ENCODE peak calls at places on chromosomes 7 and 10, in five cellular contexts. One of them, this sample, is unnamed.

GRCh38 chr7:40697653-40698052 is 562.8 kb downstream of the SUGCT start:
- DNase-seq in endodermal cell: no peak
- DNase-seq in upper lobe of left lung: no peak
- DNase-seq in glutamatergic neuron: no peak
- DNase-seq in GM12865: no peak
- DNase-seq in this sample: no peak

GRCh38 chr7:1647961-1648631 is 22.0 kb upstream of the ELFN1 start:
- DNase-seq in endodermal cell: peak; percentile 72
- DNase-seq in upper lobe of left lung: peak; percentile 82
- DNase-seq in glutamatergic neuron: peak; percentile 70
- DNase-seq in GM12865: no peak
- DNase-seq in this sample: no peak

GRCh38 chr10:31146496-31147219 is 115.0 kb upstream of the ZNF438 start:
- DNase-seq in endodermal cell: no peak
- DNase-seq in upper lobe of left lung: peak; percentile 70
- DNase-seq in glutamatergic neuron: no peak
- DNase-seq in GM12865: no peak
- DNase-seq in this sample: peak; percentile 84

GRCh38 chr10:15370212-15370740 is 813 bp downstream of the FAM171A1 start:
- DNase-seq in endodermal cell: peak; percentile 71
- DNase-seq in upper lobe of left lung: peak; percentile 87
- DNase-seq in glutamatergic neuron: peak; percentile 49
- DNase-seq in GM12865: peak; percentile 20
- DNase-seq in this sample: peak; percentile 32

GRCh38 chr10:117933036-117933435 is 113.7 kb downstream of the RAB11FIP2 start:
- DNase-seq in endodermal cell: no peak
- DNase-seq in upper lobe of left lung: no peak
- DNase-seq in glutamatergic neuron: no peak
- DNase-seq in GM12865: no peak
- DNase-seq in this sample: peak; percentile 80

GRCh38 chr10:22625511-22626288 is 88.7 kb downstream of the PIP4K2A start:
- DNase-seq in endodermal cell: no peak
- DNase-seq in upper lobe of left lung: no peak
- DNase-seq in glutamatergic neuron: no peak
- DNase-seq in GM12865: no peak
- DNase-seq in this sample: no peak

GRCh38 chr10:80414126-80414898 is 6.0 kb downstream of the PRXL2A start:
- DNase-seq in endodermal cell: no peak
- DNase-seq in upper lobe of left lung: no peak
- DNase-seq in glutamatergic neuron: no peak
- DNase-seq in GM12865: no peak
- DNase-seq in this sample: peak; percentile 89

GRCh38 chr7:17617380-17617779 is 318.9 kb downstream of the AHR start:
- DNase-seq in endodermal cell: no peak
- DNase-seq in upper lobe of left lung: no peak
- DNase-seq in glutamatergic neuron: no peak
- DNase-seq in GM12865: no peak
- DNase-seq in this sample: no peak

GRCh38 chr7:116501425-116502167 is 2.1 kb downstream of the CAV2 start:
- DNase-seq in endodermal cell: no peak
- DNase-seq in upper lobe of left lung: no peak
- DNase-seq in glutamatergic neuron: no peak
- DNase-seq in GM12865: no peak
- DNase-seq in this sample: peak; percentile 63

GRCh38 chr7:30703756-30704155 is 21.5 kb upstream of the CRHR2 start:
- DNase-seq in endodermal cell: no peak
- DNase-seq in upper lobe of left lung: no peak
- DNase-seq in glutamatergic neuron: no peak
- DNase-seq in GM12865: no peak
- DNase-seq in this sample: no peak

GRCh38 chr7:143002106-143002505 is 24.8 kb downstream of the OR9A2 start:
- DNase-seq in endodermal cell: no peak
- DNase-seq in upper lobe of left lung: no peak
- DNase-seq in glutamatergic neuron: no peak
- DNase-seq in GM12865: peak; percentile 20
- DNase-seq in this sample: peak; percentile 14

GRCh38 chr10:45135836-45136235 is 135.1 kb downstream of the ZNF22 start:
- DNase-seq in endodermal cell: no peak
- DNase-seq in upper lobe of left lung: no peak
- DNase-seq in glutamatergic neuron: no peak
- DNase-seq in GM12865: no peak
- DNase-seq in this sample: no peak

GRCh38 chr7:28400838-28401360 is 11.4 kb upstream of the CREB5 start:
- DNase-seq in endodermal cell: no peak
- DNase-seq in upper lobe of left lung: no peak
- DNase-seq in glutamatergic neuron: no peak
- DNase-seq in GM12865: no peak
- DNase-seq in this sample: no peak

GRCh38 chr10:102196893-102197292 is 29.2 kb upstream of the ELOVL3 start:
- DNase-seq in endodermal cell: no peak
- DNase-seq in upper lobe of left lung: no peak
- DNase-seq in glutamatergic neuron: no peak
- DNase-seq in GM12865: peak; percentile 34
- DNase-seq in this sample: no peak

GRCh38 chr7:24737281-24737680 is 20.0 kb downstream of the GSDME start:
- DNase-seq in endodermal cell: no peak
- DNase-seq in upper lobe of left lung: no peak
- DNase-seq in glutamatergic neuron: no peak
- DNase-seq in GM12865: no peak
- DNase-seq in this sample: no peak

GRCh38 chr7:142603870-142604448 is 145.3 kb upstream of the PRSS1 start:
- DNase-seq in endodermal cell: peak; percentile 76
- DNase-seq in upper lobe of left lung: no peak
- DNase-seq in glutamatergic neuron: peak; percentile 51
- DNase-seq in GM12865: peak; percentile 61
- DNase-seq in this sample: peak; percentile 73

GRCh38 chr10:50503661-50504320 is 120.0 kb downstream of the SGMS1 start:
- DNase-seq in endodermal cell: no peak
- DNase-seq in upper lobe of left lung: no peak
- DNase-seq in glutamatergic neuron: no peak
- DNase-seq in GM12865: no peak
- DNase-seq in this sample: no peak

GRCh38 chr7:156055206-156055822 is 243.1 kb upstream of the SHH start:
- DNase-seq in endodermal cell: no peak
- DNase-seq in upper lobe of left lung: no peak
- DNase-seq in glutamatergic neuron: no peak
- DNase-seq in GM12865: no peak
- DNase-seq in this sample: no peak

GRCh38 chr10:11210211-11210922 is 192.7 kb downstream of the CELF2 start:
- DNase-seq in endodermal cell: peak; percentile 21
- DNase-seq in upper lobe of left lung: no peak
- DNase-seq in glutamatergic neuron: no peak
- DNase-seq in GM12865: peak; percentile 59
- DNase-seq in this sample: no peak

GRCh38 chr7:101179117-101179779 is 845 bp downstream of the NAT16 start:
- DNase-seq in endodermal cell: peak; percentile 71
- DNase-seq in upper lobe of left lung: no peak
- DNase-seq in glutamatergic neuron: peak; percentile 50
- DNase-seq in GM12865: no peak
- DNase-seq in this sample: no peak

GRCh38 chr10:70549962-70550845 is 52.3 kb downstream of the PRF1 start:
- DNase-seq in endodermal cell: peak; percentile 93
- DNase-seq in upper lobe of left lung: no peak
- DNase-seq in glutamatergic neuron: peak; percentile 76
- DNase-seq in GM12865: peak; percentile 79
- DNase-seq in this sample: peak; percentile 64
- TF ChIP-seq CTCF in endodermal cell: peak; percentile 92
- TF ChIP-seq CTCF in upper lobe of left lung: peak; percentile 94
- TF ChIP-seq CTCF in glutamatergic neuron: peak; percentile 94
- TF ChIP-seq CTCF in GM12865: peak; percentile 91
- TF ChIP-seq CTCF in this sample: peak; percentile 88

GRCh38 chr10:90968448-90969086 is 47.7 kb upstream of the ANKRD1 start:
- DNase-seq in endodermal cell: no peak
- DNase-seq in upper lobe of left lung: no peak
- DNase-seq in glutamatergic neuron: no peak
- DNase-seq in GM12865: no peak
- DNase-seq in this sample: peak; percentile 79
- TF ChIP-seq CTCF in endodermal cell: no peak
- TF ChIP-seq CTCF in upper lobe of left lung: no peak
- TF ChIP-seq CTCF in glutamatergic neuron: no peak
- TF ChIP-seq CTCF in GM12865: no peak
- TF ChIP-seq CTCF in this sample: no peak

GRCh38 chr7:84232653-84233052 is 38.1 kb upstream of the SEMA3A start:
- DNase-seq in endodermal cell: no peak
- DNase-seq in upper lobe of left lung: no peak
- DNase-seq in glutamatergic neuron: no peak
- DNase-seq in GM12865: no peak
- DNase-seq in this sample: peak; percentile 78
- TF ChIP-seq CTCF in endodermal cell: peak; percentile 64
- TF ChIP-seq CTCF in upper lobe of left lung: no peak
- TF ChIP-seq CTCF in glutamatergic neuron: no peak
- TF ChIP-seq CTCF in GM12865: no peak
- TF ChIP-seq CTCF in this sample: peak; percentile 32

GRCh38 chr10:122490786-122491680 is 29.7 kb downstream of the HTRA1 start:
- DNase-seq in endodermal cell: no peak
- DNase-seq in upper lobe of left lung: peak; percentile 71
- DNase-seq in glutamatergic neuron: no peak
- DNase-seq in GM12865: peak; percentile 37
- DNase-seq in this sample: no peak
- TF ChIP-seq CTCF in endodermal cell: no peak
- TF ChIP-seq CTCF in upper lobe of left lung: no peak
- TF ChIP-seq CTCF in glutamatergic neuron: no peak
- TF ChIP-seq CTCF in GM12865: no peak
- TF ChIP-seq CTCF in this sample: no peak

GRCh38 chr10:47288236-47288635 is 11.8 kb upstream of the GDF10 start:
- DNase-seq in endodermal cell: peak; percentile 19
- DNase-seq in upper lobe of left lung: no peak
- DNase-seq in glutamatergic neuron: no peak
- DNase-seq in GM12865: no peak
- DNase-seq in this sample: no peak

GRCh38 chr10:47289921-47290320 is 10.1 kb upstream of the GDF10 start:
- DNase-seq in endodermal cell: no peak
- DNase-seq in upper lobe of left lung: no peak
- DNase-seq in glutamatergic neuron: no peak
- DNase-seq in GM12865: no peak
- DNase-seq in this sample: no peak

GRCh38 chr10:47287805-47288204 is 12.2 kb upstream of the GDF10 start:
- DNase-seq in endodermal cell: no peak
- DNase-seq in upper lobe of left lung: no peak
- DNase-seq in glutamatergic neuron: no peak
- DNase-seq in GM12865: no peak
- DNase-seq in this sample: no peak

GRCh38 chr10:47290338-47290737 is 9.7 kb upstream of the GDF10 start:
- DNase-seq in endodermal cell: no peak
- DNase-seq in upper lobe of left lung: no peak
- DNase-seq in glutamatergic neuron: no peak
- DNase-seq in GM12865: no peak
- DNase-seq in this sample: no peak

DNA sequence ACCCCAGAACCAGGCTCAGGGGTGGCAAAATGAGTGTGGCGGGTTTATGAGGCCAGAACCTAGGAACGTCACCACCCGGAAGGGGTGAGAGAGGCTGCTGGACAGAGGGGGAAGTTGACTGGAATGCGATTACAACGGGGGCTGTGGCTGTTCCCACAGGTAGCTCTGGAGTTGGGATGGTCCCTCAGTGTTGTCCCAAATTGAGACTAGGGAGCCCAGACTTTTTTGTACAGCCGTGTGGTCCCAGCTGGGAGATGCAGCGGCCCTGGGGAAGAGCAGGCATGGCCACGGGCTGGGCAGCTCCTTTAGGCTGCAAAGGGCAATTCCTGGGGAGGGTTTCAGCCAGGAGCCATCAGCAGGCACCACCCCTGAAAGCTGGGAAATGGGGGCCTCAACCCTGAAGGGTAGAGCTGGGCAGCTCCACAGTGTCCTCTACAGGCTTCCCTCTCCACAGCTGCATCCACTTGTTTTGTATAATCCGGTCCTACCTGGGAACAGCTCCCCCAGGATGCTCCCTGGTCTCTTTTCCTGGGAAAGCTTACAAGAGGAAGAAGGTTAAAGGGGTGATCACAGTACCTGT is 11.0 kb upstream of the GDF10 start:
- DNase-seq in endodermal cell: no peak
- DNase-seq in upper lobe of left lung: no peak
- DNase-seq in glutamatergic neuron: no peak
- DNase-seq in GM12865: no peak
- DNase-seq in this sample: no peak
- TF ChIP-seq CTCF in endodermal cell: peak; percentile 34
- TF ChIP-seq CTCF in upper lobe of left lung: no peak
- TF ChIP-seq CTCF in glutamatergic neuron: no peak
- TF ChIP-seq CTCF in GM12865: no peak
- TF ChIP-seq CTCF in this sample: no peak

DNA sequence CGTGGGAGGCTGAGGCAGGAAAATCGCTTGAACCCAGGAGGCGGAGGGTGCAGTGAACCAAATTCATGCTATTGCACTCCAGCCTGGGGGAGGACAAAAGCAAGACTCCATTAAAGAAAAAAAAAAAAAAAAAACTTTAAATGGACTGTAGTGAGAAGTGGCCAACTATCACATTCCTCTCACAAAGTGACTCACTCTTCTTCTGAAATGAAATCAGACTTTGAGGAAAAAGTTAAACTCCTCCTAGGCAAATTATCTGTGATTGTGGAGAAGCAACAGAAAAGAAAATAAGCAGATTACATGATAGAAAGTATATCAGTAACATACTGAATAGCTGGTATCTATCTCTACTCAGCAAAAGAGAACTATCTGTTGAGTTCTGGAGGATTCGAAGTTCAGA is 234.3 kb upstream of the PHF14 start:
- DNase-seq in endodermal cell: no peak
- DNase-seq in upper lobe of left lung: no peak
- DNase-seq in glutamatergic neuron: no peak
- DNase-seq in GM12865: no peak
- DNase-seq in this sample: no peak
- TF ChIP-seq CTCF in endodermal cell: no peak
- TF ChIP-seq CTCF in upper lobe of left lung: no peak
- TF ChIP-seq CTCF in glutamatergic neuron: no peak
- TF ChIP-seq CTCF in GM12865: no peak
- TF ChIP-seq CTCF in this sample: no peak

GRCh38 chr10:35486297-35486991 is 118.7 kb upstream of the GJD4 start:
- DNase-seq in endodermal cell: no peak
- DNase-seq in upper lobe of left lung: no peak
- DNase-seq in glutamatergic neuron: no peak
- DNase-seq in GM12865: no peak
- DNase-seq in this sample: no peak
- TF ChIP-seq CTCF in endodermal cell: no peak
- TF ChIP-seq CTCF in upper lobe of left lung: no peak
- TF ChIP-seq CTCF in glutamatergic neuron: no peak
- TF ChIP-seq CTCF in GM12865: no peak
- TF ChIP-seq CTCF in this sample: no peak

GRCh38 chr7:88377421-88377820 is 70.7 kb upstream of the STEAP4 start:
- DNase-seq in endodermal cell: peak; percentile 80
- DNase-seq in upper lobe of left lung: no peak
- DNase-seq in glutamatergic neuron: no peak
- DNase-seq in GM12865: no peak
- DNase-seq in this sample: no peak
- TF ChIP-seq CTCF in endodermal cell: no peak
- TF ChIP-seq CTCF in upper lobe of left lung: no peak
- TF ChIP-seq CTCF in glutamatergic neuron: no peak
- TF ChIP-seq CTCF in GM12865: no peak
- TF ChIP-seq CTCF in this sample: no peak

DNA sequence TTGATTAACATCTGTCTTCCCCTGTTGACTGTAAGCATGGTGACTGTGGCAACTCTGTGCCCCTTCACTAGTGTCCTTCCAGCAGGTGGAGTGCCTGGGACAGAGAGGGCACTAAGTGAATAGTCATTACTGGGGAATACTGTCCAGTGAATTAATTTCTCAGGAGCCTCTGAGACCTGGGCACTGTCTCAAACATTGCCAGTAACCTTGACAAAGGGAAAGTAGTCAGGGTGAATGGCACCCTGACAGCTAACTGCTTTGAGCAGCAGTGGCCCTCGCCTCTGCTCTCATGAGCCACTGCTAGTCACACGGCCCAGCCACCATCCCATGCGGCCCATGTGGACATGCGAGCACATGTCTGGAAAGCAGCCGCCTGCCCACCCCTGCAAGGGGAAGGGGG is 13.1 kb upstream of the GRB10 start:
- DNase-seq in endodermal cell: peak; percentile 45
- DNase-seq in upper lobe of left lung: peak; percentile 49
- DNase-seq in glutamatergic neuron: no peak
- DNase-seq in GM12865: no peak
- DNase-seq in this sample: no peak
- TF ChIP-seq CTCF in endodermal cell: peak; percentile 49
- TF ChIP-seq CTCF in upper lobe of left lung: no peak
- TF ChIP-seq CTCF in glutamatergic neuron: no peak
- TF ChIP-seq CTCF in GM12865: no peak
- TF ChIP-seq CTCF in this sample: peak; percentile 14